ENCODE peak calls at places on chromosome 22, in four cellular contexts. V is H9; D is activated CD4-positive, alpha-beta T cell treated with anti-CD3 and anti-CD28 coated beads, Interleukin-2, amount 50 U/mL, for 24 hours; Q is stimulated activated CD4-positive, alpha-beta T cell treated with anti-CD3 and anti-CD28 coated beads, Interleukin-12 subunit alpha, Interleukin-12 subunit beta, amount 100 ng/mL, for 4 hours. N is an unnamed sample.

GRCh38 chr22:44263547-44263946 is 49.2 kb downstream of the SHISAL1 start:
- DNase-seq in V (no peak), D (no peak), Q (no peak), N (no peak)

GRCh38 chr22:31269892-31270574 is 22.3 kb downstream of the PIK3IP1 start:
- DNase-seq in V (peak; percentile 81), D (no peak), Q (no peak), N (no peak)

GRCh38 chr22:23103199-23103954 is 33.1 kb downstream of the GNAZ start:
- DNase-seq in V (no peak), D (no peak), Q (no peak), N (no peak)

GRCh38 chr22:46416537-46417267 is 81.2 kb downstream of the TRMU start:
- DNase-seq in V (no peak), D (no peak), Q (no peak), N (no peak)

GRCh38 chr22:18156878-18157713 is 7.1 kb downstream of the USP18 start:
- DNase-seq in V (peak; percentile 89), D (no peak), Q (peak; percentile 37), N (peak; percentile 79)

GRCh38 chr22:48316245-48316875 is 1511.3 kb downstream of the BRD1 start:
- DNase-seq in V (peak; percentile 20), D (no peak), Q (no peak), N (no peak)

GRCh38 chr22:41564563-41564962 is 3.8 kb downstream of the CSDC2 start:
- DNase-seq in V (no peak), D (no peak), Q (no peak), N (no peak)

GRCh38 chr22:29202231-29203192 is 3.2 kb upstream of the EMID1 start:
- DNase-seq in V (peak; percentile 77), D (peak; percentile 9), Q (peak; percentile 21), N (no peak)

GRCh38 chr22:49930128-49930527 is 11.7 kb downstream of the CRELD2 start:
- DNase-seq in V (no peak), D (no peak), Q (no peak), N (no peak)

GRCh38 chr22:39439170-39439569 is 17.6 kb upstream of the MGAT3 start:
- DNase-seq in V (no peak), D (no peak), Q (no peak), N (no peak)

GRCh38 chr22:19448739-19449421 is 1.4 kb upstream of the C22orf39 start:
- DNase-seq in V (no peak), D (no peak), Q (no peak), N (no peak)

GRCh38 chr22:26762503-26763170 is 105.2 kb downstream of the MIAT start:
- DNase-seq in V (no peak), D (no peak), Q (no peak), N (no peak)

GRCh38 chr22:36761553-36762240 is 14.2 kb downstream of the IFT27 start:
- DNase-seq in V (peak; percentile 8), D (no peak), Q (no peak), N (no peak)

GRCh38 chr22:21568207-21569075 is 927 bp downstream of the UBE2L3 start:
- DNase-seq in V (no peak), D (no peak), Q (peak; percentile 22), N (no peak)

GRCh38 chr22:32880061-32880460 is 78.6 kb downstream of the TIMP3 start:
- DNase-seq in V (no peak), D (no peak), Q (no peak), N (no peak)

GRCh38 chr22:42863349-42863911 is 6.4 kb upstream of the ARFGAP3 start:
- DNase-seq in V (no peak), D (no peak), Q (no peak), N (no peak)

GRCh38 chr22:40511604-40512003 is 124.9 kb downstream of the MRTFA start:
- DNase-seq in V (no peak), D (no peak), Q (no peak), N (no peak)

GRCh38 chr22:42229455-42230149 is 40.9 kb downstream of the TCF20 start:
- DNase-seq in V (no peak), D (no peak), Q (no peak), N (no peak)

GRCh38 chr22:47570851-47571250 is 808.4 kb downstream of the TBC1D22A start:
- DNase-seq in V (no peak), D (no peak), Q (no peak), N (no peak)

GRCh38 chr22:38937036-38937435 is 20.4 kb upstream of the APOBEC3A start:
- DNase-seq in V (no peak), D (no peak), Q (no peak), N (no peak)

GRCh38 chr22:19871023-19871844 is 16.6 kb upstream of the GNB1L start:
- DNase-seq in V (no peak), D (no peak), Q (no peak), N (no peak)